ENCODE peak calls at places on chromosomes 12 and 14, in eight cellular contexts. L is fibroblast of pulmonary artery, G is aorta, S is GM23338, V is fibroblast of lung, M is HL-60, R is A549, Q is astrocyte of the spinal cord. F is an unnamed sample.

GRCh38 chr14:24172871-24173281 is 996 bp downstream of the REC8 start:
- DNase-seq in L (no peak), M (no peak), V (no peak), Q (no peak), R (no peak), G (no peak), S (no peak), F (no peak)

GRCh38 chr12:19093218-19093617 is 36.3 kb upstream of the PLEKHA5 start:
- DNase-seq in L (peak; percentile 18), Q (peak; percentile 18), R (no peak), V (peak; percentile 68), G (no peak), M (no peak), S (no peak), F (no peak)

GRCh38 chr12:79885956-79886490 is 48.9 kb downstream of the PPP1R12A start:
- DNase-seq in L (peak; percentile 40), G (no peak), V (peak; percentile 20), M (no peak), Q (peak; percentile 39), R (no peak), S (no peak), F (no peak)

GRCh38 chr14:67533754-67534085 is 630 bp downstream of the PLEKHH1 start:
- DNase-seq in V (no peak), R (no peak), Q (no peak), S (no peak), L (no peak), M (no peak), G (no peak), F (no peak)

GRCh38 chr14:61927521-61927920 is 165.3 kb downstream of the SNAPC1 start:
- DNase-seq in R (no peak), Q (peak; percentile 63), G (no peak), V (peak; percentile 87), S (peak; percentile 53), L (peak; percentile 16), M (no peak), F (no peak)

GRCh38 chr12:76621582-76622024 is 62.0 kb upstream of the OSBPL8 start:
- DNase-seq in G (peak; percentile 73), R (peak; percentile 68), M (peak; percentile 25), V (peak; percentile 50), S (peak; percentile 80), L (peak; percentile 80), Q (peak; percentile 66), F (no peak)

GRCh38 chr14:69749956-69750355 is 17.0 kb upstream of the SRSF5 start:
- DNase-seq in M (no peak), S (no peak), L (no peak), Q (no peak), R (no peak), G (no peak), V (no peak), F (no peak)

GRCh38 chr14:94028450-94028826 is 2.3 kb downstream of the OTUB2 start:
- DNase-seq in S (no peak), Q (peak; percentile 19), R (no peak), L (peak; percentile 31), G (no peak), V (peak; percentile 71), M (no peak), F (no peak)

GRCh38 chr12:105225505-105225904 is 10.5 kb downstream of the APPL2 start:
- DNase-seq in L (no peak), V (no peak), S (no peak), G (no peak), Q (no peak), M (no peak), R (no peak), F (no peak)

GRCh38 chr12:130423991-130424857 is 86.5 kb downstream of the PIWIL1 start:
- DNase-seq in V (no peak), S (no peak), M (no peak), L (no peak), G (peak; percentile 42), R (no peak), Q (no peak), F (peak; percentile 47)

GRCh38 chr12:76183459-76184186 is 99.1 kb upstream of the NAP1L1 start:
- DNase-seq in R (peak; percentile 64), S (no peak), G (peak; percentile 55), L (peak; percentile 99), Q (peak; percentile 98), M (peak; percentile 67), V (peak; percentile 97), F (no peak)

GRCh38 chr12:131928080-131928764 is 854 bp upstream of the PUS1 start:
- DNase-seq in S (peak; percentile 51), Q (no peak), V (peak; percentile 10), M (no peak), L (peak; percentile 22), R (no peak), G (no peak), F (no peak)

GRCh38 chr14:58149196-58149595 is 2.8 kb downstream of the ARMH4 start:
- DNase-seq in M (no peak), V (no peak), Q (no peak), G (no peak), S (peak; percentile 39), R (no peak), L (no peak), F (no peak)

GRCh38 chr12:6312529-6313325 is 2.2 kb downstream of the PLEKHG6 start:
- DNase-seq in G (no peak), S (peak; percentile 68), R (no peak), L (no peak), M (no peak), Q (no peak), V (no peak), F (no peak)

GRCh38 chr12:82058197-82058596 is 299.0 kb upstream of the PPFIA2 start:
- DNase-seq in G (no peak), S (no peak), R (no peak), Q (no peak), L (no peak), V (no peak), M (no peak), F (no peak)

GRCh38 chr14:101844752-101845151 is 83.2 kb downstream of the PPP2R5C start:
- DNase-seq in L (no peak), Q (no peak), R (no peak), M (no peak), V (no peak), S (no peak), G (no peak), F (no peak)

GRCh38 chr14:51041853-51042252 is 53.1 kb downstream of the TRIM9 start:
- DNase-seq in Q (no peak), M (no peak), S (no peak), L (no peak), R (no peak), V (no peak), G (no peak), F (no peak)

GRCh38 chr12:114812858-114813761 is 129.1 kb upstream of the TBX3 start:
- DNase-seq in S (peak; percentile 31), R (peak; percentile 34), G (no peak), L (peak; percentile 46), Q (peak; percentile 57), V (peak; percentile 46), M (no peak), F (no peak)

DNA sequence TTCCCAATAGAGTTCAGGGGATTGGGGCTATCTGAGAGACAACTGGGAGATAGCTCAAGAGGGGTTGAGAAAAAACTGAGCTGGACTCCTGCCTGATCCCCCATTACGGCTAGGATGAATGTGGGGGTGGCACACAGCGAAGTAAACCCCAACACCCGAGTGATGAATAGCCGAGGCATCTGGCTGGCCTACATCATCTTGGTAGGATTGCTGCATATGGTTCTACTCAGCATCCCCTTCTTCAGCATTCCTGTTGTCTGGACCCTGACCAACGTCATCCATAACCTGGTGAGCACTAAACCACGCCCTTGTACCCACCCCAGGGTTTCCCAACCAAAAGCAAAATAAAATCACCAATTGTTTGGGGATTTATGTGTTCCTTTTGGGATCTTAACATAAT is 1.0 kb downstream of the ORMDL2 start:
- DNase-seq in S (no peak), G (no peak), Q (no peak), L (no peak), R (no peak), M (no peak), V (peak; percentile 65), F (no peak)
- H3K4me3 ChIP-seq in S (peak overlapping the region; percentile 82), G (peak overlapping the region; percentile 61), Q (peak overlapping the region; percentile 91), L (peak overlapping the region; percentile 90), R (peak overlapping the region; percentile 77), M (no peak overlapping the region), V (peak overlapping the region; percentile 97), F (peak overlapping the region; percentile 87)

GRCh38 chr14:64938972-64939816 is 3.4 kb downstream of the GPX2 start:
- DNase-seq in R (no peak), G (no peak), M (no peak), L (no peak), V (no peak), Q (no peak), S (no peak), F (no peak)
- H3K4me3 ChIP-seq in R (peak overlapping the region; percentile 49), G (no peak overlapping the region), M (no peak overlapping the region), L (no peak overlapping the region), V (no peak overlapping the region), Q (no peak overlapping the region), S (no peak overlapping the region), F (no peak overlapping the region)

GRCh38 chr14:103910262-103910935 is 17.9 kb upstream of the TDRD9 start:
- DNase-seq in V (peak; percentile 85), L (peak; percentile 83), R (peak; percentile 89), M (no peak), Q (peak; percentile 74), G (peak; percentile 78), S (peak; percentile 97), F (no peak)
- H3K4me3 ChIP-seq in V (peak overlapping the region; percentile 27), L (no peak overlapping the region), R (no peak overlapping the region), M (no peak overlapping the region), Q (no peak overlapping the region), G (no peak overlapping the region), S (peak overlapping the region; percentile 38), F (peak overlapping the region; percentile 28)

DNA sequence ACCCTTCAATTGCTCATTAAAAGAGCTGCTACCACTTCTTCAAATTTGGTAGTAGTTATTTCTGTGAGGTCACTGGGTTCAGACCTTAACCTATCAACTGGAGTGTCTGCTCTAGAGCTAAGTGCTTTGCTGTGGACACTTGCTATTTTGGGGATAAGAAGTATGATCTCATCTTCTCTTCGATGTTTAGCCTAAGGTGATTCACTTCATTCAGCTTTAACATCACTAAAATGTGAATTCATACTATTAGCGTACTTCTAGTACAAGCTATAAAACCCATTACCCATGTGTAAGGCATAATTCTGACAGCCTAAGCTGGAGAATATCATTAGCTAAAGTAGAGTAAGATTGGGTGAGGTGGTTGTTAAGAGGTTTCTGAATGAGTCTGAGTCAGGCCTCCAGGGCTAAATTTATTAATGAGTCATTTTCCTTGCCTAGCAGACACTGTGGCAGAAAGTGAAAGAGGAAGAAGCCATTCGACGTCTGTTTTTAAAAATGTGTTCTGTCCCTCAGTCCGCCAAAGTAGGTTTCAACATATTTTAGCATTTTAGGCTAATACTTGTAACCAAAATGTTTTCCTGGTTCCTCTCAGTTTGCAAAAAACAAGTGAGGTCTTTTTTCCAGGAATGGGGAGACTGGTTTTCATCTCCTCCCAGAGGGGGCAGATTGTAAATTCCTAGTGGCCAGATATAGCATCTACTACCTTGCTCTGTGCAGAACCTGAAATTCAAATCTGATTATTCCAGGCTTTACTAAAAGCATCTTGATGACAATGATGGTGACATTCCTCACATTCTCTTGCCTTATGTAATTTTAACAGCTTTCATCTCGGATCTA is 103.6 kb downstream of the SSPN start:
- DNase-seq in Q (peak; percentile 89), M (peak; percentile 86), R (peak; percentile 64), L (peak; percentile 69), V (peak; percentile 90), G (no peak), S (peak; percentile 8), F (no peak)
- H3K4me3 ChIP-seq in Q (peak overlapping the region; percentile 14), M (no peak overlapping the region), R (peak overlapping the region; percentile 15), L (peak overlapping the region; percentile 32), V (peak overlapping the region; percentile 27), G (no peak overlapping the region), S (no peak overlapping the region), F (peak overlapping the region; percentile 51)